ENCODE peak calls at places on chromosomes 3 and 15, in six cellular contexts. G is transverse colon, O is right lobe of liver, A is lower lobe of right lung, R is AG04450, P is fibroblast of lung. J is an unnamed sample.

GRCh38 chr3:115623414-115623868 is at the start of gene GAP43:
- DNase-seq in A (no peak), O (no peak), R (peak), P (peak), G (no peak), J (peak)

GRCh38 chr3:102374863-102375637 is 59.8 kb upstream of the ZPLD1 start:
- DNase-seq in A (no peak), O (no peak), G (no peak), P (no peak), R (no peak), J (no peak)

GRCh38 chr3:105424412-105425152 is 57.9 kb downstream of the ALCAM start:
- DNase-seq in G (no peak), A (no peak), O (no peak), P (no peak), R (no peak), J (no peak)

GRCh38 chr3:5245927-5246326 is 58.4 kb downstream of the EDEM1 start:
- DNase-seq in G (no peak), O (no peak), P (no peak), R (no peak), A (no peak), J (no peak)

GRCh38 chr15:76964157-76964556 is 30.8 kb upstream of the PSTPIP1 start:
- DNase-seq in P (no peak), O (no peak), A (no peak), R (no peak), G (no peak), J (no peak)

GRCh38 chr15:68637755-68638405 is 59.1 kb downstream of the CORO2B start:
- DNase-seq in G (peak), A (peak), R (no peak), O (no peak), P (peak), J (no peak)

GRCh38 chr3:108008106-108008505 is 82.7 kb downstream of the CD47 start:
- DNase-seq in O (no peak), R (no peak), G (no peak), P (no peak), A (no peak), J (no peak)

GRCh38 chr3:177127008-177127407 is 70.3 kb downstream of the TBL1XR1 start:
- DNase-seq in A (no peak), R (no peak), O (no peak), G (no peak), P (no peak), J (no peak)

GRCh38 chr3:5014431-5014830 is 35.2 kb downstream of the BHLHE40 start:
- DNase-seq in P (no peak), A (no peak), G (no peak), R (no peak), O (no peak), J (no peak)

GRCh38 chr3:64270143-64270542 is 44.9 kb upstream of the PRICKLE2 start:
- DNase-seq in A (no peak), G (no peak), O (no peak), R (no peak), P (no peak), J (no peak)

GRCh38 chr3:126493051-126493450 is 17.4 kb upstream of the ZXDC start:
- DNase-seq in R (no peak), P (no peak), G (no peak), A (no peak), O (peak), J (no peak)

GRCh38 chr3:55988905-55989304 is 479.4 kb downstream of the ERC2 start:
- DNase-seq in R (no peak), O (no peak), A (no peak), G (no peak), P (no peak), J (no peak)

GRCh38 chr15:50353251-50353998 is 1.6 kb downstream of the GABPB1 start:
- DNase-seq in P (peak), O (no peak), G (no peak), R (peak), A (no peak), J (peak)

GRCh38 chr3:4006288-4006687 is 207.1 kb downstream of the LRRN1 start:
- DNase-seq in G (no peak), A (no peak), R (no peak), P (no peak), O (no peak), J (no peak)

GRCh38 chr3:149199474-149199873 is 22.2 kb downstream of the CP start:
- DNase-seq in O (no peak), A (no peak), G (no peak), R (no peak), P (peak), J (no peak)

GRCh38 chr3:183650554-183650953 is 15.1 kb downstream of the KLHL24 start:
- DNase-seq in R (no peak), O (no peak), A (no peak), G (no peak), P (no peak), J (no peak)

GRCh38 chr3:39386331-39386730 is 3.2 kb downstream of the SLC25A38 start:
- DNase-seq in O (no peak), G (no peak), R (no peak), P (no peak), A (no peak), J (no peak)

GRCh38 chr3:152229692-152230091 is 39.0 kb upstream of the MBNL1 start:
- DNase-seq in O (no peak), P (no peak), A (no peak), G (no peak), R (no peak), J (no peak)

GRCh38 chr15:28128036-28128435 is 28.9 kb upstream of the OCA2 start:
- DNase-seq in P (no peak), O (no peak), G (no peak), A (peak), R (no peak), J (no peak)

GRCh38 chr15:83565133-83565532 is 88.8 kb upstream of the ADAMTSL3 start:
- DNase-seq in A (no peak), G (no peak), P (no peak), O (no peak), R (no peak), J (no peak)

GRCh38 chr3:144085964-144086363 is 114.3 kb downstream of the DIPK2A start:
- DNase-seq in A (no peak), P (peak), R (no peak), G (no peak), O (no peak), J (no peak)

DNA sequence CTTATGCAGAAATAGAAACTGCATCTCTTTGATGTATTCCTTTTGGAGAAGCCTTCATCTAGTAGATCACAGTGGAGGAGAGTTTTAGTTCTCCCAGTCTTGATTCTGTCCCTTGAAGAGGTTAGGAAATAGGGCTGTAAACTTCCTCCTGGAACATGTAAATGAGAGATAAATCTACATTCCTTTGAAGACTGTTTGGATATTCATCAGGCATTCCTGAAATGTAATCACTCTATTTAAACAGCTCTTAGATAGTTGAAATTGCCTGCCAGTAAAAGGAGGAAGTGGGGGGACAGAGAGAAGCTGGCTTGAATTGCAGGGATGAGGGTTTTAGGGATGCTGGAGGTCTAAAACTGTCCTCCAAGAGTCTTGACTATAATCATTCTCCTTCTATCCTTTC is 254.3 kb upstream of the LRRC3B start:
- DNase-seq in R (no peak), P (no peak), A (no peak), O (no peak), G (no peak), J (no peak)
- TF ChIP-seq CTCF in R (no peak), P (no peak), A (no peak), O (no peak), G (no peak), J (no peak)

DNA sequence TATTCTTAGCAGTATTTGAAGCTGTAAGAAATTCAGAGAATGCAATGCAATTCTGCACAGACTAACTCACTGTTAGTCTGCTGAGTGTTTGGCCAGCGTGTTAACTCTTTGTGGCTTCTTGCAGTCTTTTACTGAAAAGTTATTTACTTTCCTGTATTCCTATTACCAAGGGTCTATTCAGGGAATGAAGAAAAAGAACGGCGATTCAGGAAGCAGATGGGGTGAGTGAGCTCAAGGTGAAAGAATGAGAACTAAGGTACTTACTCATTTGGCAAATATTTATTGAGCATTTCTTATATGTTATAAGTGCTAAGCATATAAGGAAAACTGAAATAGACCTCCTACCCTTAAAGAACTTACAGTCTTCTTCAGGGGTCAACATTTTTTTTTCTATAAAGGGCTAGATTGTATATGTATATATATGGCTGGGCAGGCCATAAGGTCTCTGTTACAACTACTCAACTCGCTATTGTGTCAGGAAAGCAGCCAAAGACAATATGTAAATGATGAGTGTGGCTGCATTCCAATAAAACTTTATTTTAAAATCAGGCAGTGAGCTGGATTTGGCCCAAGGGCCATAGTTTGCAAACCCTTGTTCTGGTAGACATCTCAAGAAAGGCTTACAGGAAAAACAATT is 271.9 kb upstream of the GADL1 start:
- DNase-seq in R (peak), A (no peak), G (peak), O (no peak), P (peak), J (peak)
- H3K4me3 ChIP-seq in R (no peak), A (no peak), G (no peak), O (no peak), P (no peak), J (no peak)

GRCh38 chr15:52790166-52790708 is at the start of gene ONECUT1:
- DNase-seq in A (peak), G (peak), P (peak), R (no peak), O (peak), J (no peak)

GRCh38 chr15:52788099-52788986 is 1.8 kb downstream of the ONECUT1 start:
- DNase-seq in R (no peak), A (peak), P (no peak), O (no peak), G (no peak), J (no peak)

GRCh38 chr15:52790941-52791751 is 1.0 kb upstream of the ONECUT1 start:
- DNase-seq in G (no peak), P (no peak), R (no peak), A (peak), O (peak), J (no peak)

GRCh38 chr15:52789008-52789600 is 1.0 kb downstream of the ONECUT1 start:
- DNase-seq in R (no peak), A (no peak), O (peak), P (no peak), G (no peak), J (no peak)

GRCh38 chr15:52789601-52790165 is 453 bp downstream of the ONECUT1 start:
- DNase-seq in R (no peak), O (peak), G (no peak), A (peak), P (no peak), J (no peak)
- TF ChIP-seq CTCF in R (no peak), O (no peak), G (no peak), A (no peak), P (no peak), J (no peak)

DNA sequence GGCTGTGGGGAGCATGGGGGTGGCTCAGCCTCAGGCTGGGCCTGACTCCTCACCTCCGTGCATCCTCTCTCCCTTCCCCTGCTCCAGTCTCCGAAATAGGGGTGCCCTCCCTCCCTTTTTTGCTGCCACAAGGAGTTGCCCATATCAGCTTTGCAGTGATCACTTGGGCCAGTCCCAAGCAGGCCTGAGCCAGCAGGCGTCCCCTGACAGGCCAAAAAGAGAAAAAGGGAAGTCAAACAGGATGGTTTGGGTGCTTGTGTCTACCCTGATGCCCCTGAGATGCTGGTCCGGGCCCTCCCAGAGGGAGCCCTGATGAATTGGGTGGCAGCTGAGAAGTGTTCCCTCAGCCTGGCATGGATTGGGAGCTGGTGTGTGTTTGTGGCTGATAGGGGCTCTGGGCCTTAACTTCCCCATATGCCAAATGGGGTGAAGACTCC is 1.4 kb downstream of the FBLN2 start:
- DNase-seq in R (no peak), G (no peak), P (no peak), O (no peak), A (no peak), J (no peak)
- H3K4me3 ChIP-seq in R (no peak), G (peak), P (no peak), O (no peak), A (peak), J (no peak)

GRCh38 chr3:42500909-42501308 is 1.5 kb upstream of the VIPR1 start:
- DNase-seq in O (no peak), R (no peak), P (no peak), A (no peak), G (no peak), J (no peak)

GRCh38 chr3:42501321-42501680 is 1.1 kb upstream of the VIPR1 start:
- DNase-seq in P (no peak), G (peak), O (no peak), R (no peak), A (no peak), J (no peak)

GRCh38 chr3:42503251-42503924 is 945 bp downstream of the VIPR1 start:
- DNase-seq in P (no peak), O (no peak), G (peak), R (no peak), A (no peak), J (no peak)

GRCh38 chr3:42502429-42503250 is at the start of gene VIPR1:
- DNase-seq in A (peak), R (no peak), O (peak), G (peak), P (no peak), J (no peak)

DNA sequence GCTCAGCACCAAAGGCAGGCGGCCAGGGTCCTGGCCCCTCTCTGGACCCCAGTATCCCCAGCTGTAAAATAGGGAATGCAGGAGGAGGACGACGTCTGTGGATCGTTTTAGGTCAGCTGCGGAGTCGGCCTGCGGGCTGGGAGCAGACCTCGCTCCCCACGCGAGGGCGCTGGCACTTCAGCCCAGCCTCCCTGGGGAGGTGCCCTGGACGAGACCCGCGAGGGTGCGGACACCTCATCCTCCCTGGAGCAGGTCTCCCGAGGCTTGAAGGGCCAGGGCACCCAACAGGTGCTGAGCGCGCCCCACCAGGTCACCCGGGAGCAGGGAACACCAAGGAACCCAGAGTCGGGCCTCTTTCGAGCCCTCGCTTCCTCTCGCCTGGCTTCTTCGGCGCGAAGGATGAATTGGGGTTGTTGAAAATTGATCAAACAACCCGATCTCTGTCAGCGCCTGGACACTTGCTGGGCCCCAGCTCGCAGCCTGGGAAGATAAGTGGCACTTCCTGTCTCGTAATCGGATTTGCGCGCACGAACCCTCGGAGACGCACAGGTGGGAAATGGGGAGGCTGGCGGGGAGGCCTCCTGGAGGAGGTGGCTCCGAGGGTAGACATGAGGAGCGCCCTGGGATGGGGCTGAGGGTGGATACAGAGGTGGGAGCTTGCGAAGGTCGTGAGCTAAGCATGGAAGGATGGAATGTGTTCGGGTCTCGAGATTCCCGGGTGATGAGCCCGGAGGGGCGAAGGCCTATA is 588 bp upstream of the VIPR1 start:
- DNase-seq in R (no peak), O (peak), P (peak), A (peak), G (peak), J (no peak)
- TF ChIP-seq CTCF in R (peak), O (peak), P (peak), A (peak), G (peak), J (peak)

GRCh38 chr3:128616516-128617269 is 33.9 kb downstream of the RPN1 start:
- DNase-seq in P (no peak), G (no peak), O (peak), R (no peak), A (no peak), J (no peak)
- H3K4me3 ChIP-seq in P (no peak), G (no peak), O (no peak), R (no peak), A (peak), J (peak)